ENCODE peak calls at places on chromosome 14, in nine cellular contexts. T is kidney tubule cell; D is mucosa of gallbladder; A is stimulated activated effector memory CD8-positive, alpha-beta T cell treated with anti-CD3 and anti-CD28 coated beads, Interleukin-12 subunit alpha, Interleukin-12 subunit beta, amount 100 ng/mL, for 72 hours; S is cardiac muscle cell; K is pons; Q is RWPE2; B is activated CD4-positive, alpha-beta T cell treated with anti-CD3 and anti-CD28 coated beads, Interleukin-2, amount 10 ng/mL, durations not matched to agents 7 days and 5 days; X is NAMALWA. Z is an unnamed sample.

GRCh38 chr14:100889641-100890040 is 13.9 kb downstream of the RTL1 start:
- DNase-seq in T (no peak), D (no peak), A (no peak), S (no peak), K (no peak), Q (peak), B (no peak), X (no peak), Z (no peak)

GRCh38 chr14:63891148-63891964 is 38.6 kb downstream of the SYNE2 start:
- DNase-seq in T (peak), D (no peak), A (no peak), S (no peak), K (no peak), Q (no peak), B (no peak), X (no peak), Z (no peak)

GRCh38 chr14:58907803-58908202 is 270.0 kb downstream of the DACT1 start:
- DNase-seq in T (peak), D (no peak), A (no peak), S (no peak), K (no peak), Q (no peak), B (no peak), X (no peak), Z (no peak)

GRCh38 chr14:100708349-100709217 is 18.1 kb upstream of the DLK1 start:
- DNase-seq in T (peak), D (peak), A (no peak), S (peak), K (no peak), Q (no peak), B (no peak), X (no peak), Z (no peak)

GRCh38 chr14:91185721-91186120 is 58.8 kb downstream of the GPR68 start:
- DNase-seq in T (no peak), D (no peak), A (no peak), S (no peak), K (no peak), Q (no peak), B (no peak), X (no peak), Z (no peak)

GRCh38 chr14:74647061-74647833 is 35.2 kb upstream of the LTBP2 start:
- DNase-seq in T (no peak), D (no peak), A (no peak), S (no peak), K (no peak), Q (no peak), B (no peak), X (no peak), Z (no peak)

GRCh38 chr14:77023001-77023996 is 5.2 kb downstream of the IRF2BPL start:
- DNase-seq in T (peak), D (peak), A (no peak), S (peak), K (no peak), Q (no peak), B (no peak), X (no peak), Z (no peak)

GRCh38 chr14:68932219-68932618 is 46.9 kb downstream of the ACTN1 start:
- DNase-seq in T (no peak), D (no peak), A (no peak), S (no peak), K (no peak), Q (no peak), B (no peak), X (no peak), Z (no peak)

GRCh38 chr14:105096206-105096875 is 31.1 kb upstream of the GPR132 start:
- DNase-seq in T (no peak), D (no peak), A (no peak), S (no peak), K (no peak), Q (peak), B (no peak), X (no peak), Z (no peak)

GRCh38 chr14:68902357-68902756 is 76.7 kb downstream of the ACTN1 start:
- DNase-seq in T (no peak), D (no peak), A (no peak), S (no peak), K (no peak), Q (no peak), B (no peak), X (no peak), Z (no peak)

GRCh38 chr14:81285250-81285649 is 64.5 kb upstream of the GTF2A1 start:
- DNase-seq in T (no peak), D (no peak), A (no peak), S (no peak), K (no peak), Q (no peak), B (no peak), X (no peak), Z (no peak)

GRCh38 chr14:36238666-36239363 is 62.3 kb upstream of the PTCSC3 start:
- DNase-seq in T (peak), D (no peak), A (no peak), S (no peak), K (no peak), Q (no peak), B (no peak), X (no peak), Z (no peak)

GRCh38 chr14:21098134-21098891 is at the start of gene ZNF219:
- DNase-seq in T (peak), D (peak), A (no peak), S (peak), K (peak), Q (peak), B (peak), X (no peak), Z (no peak)

GRCh38 chr14:33686218-33686617 is 264.7 kb downstream of the EGLN3 start:
- DNase-seq in T (peak), D (no peak), A (no peak), S (no peak), K (no peak), Q (peak), B (no peak), X (no peak), Z (no peak)

GRCh38 chr14:32473476-32473875 is 144.4 kb downstream of the AKAP6 start:
- DNase-seq in T (peak), D (peak), A (no peak), S (no peak), K (peak), Q (peak), B (no peak), X (no peak), Z (no peak)

GRCh38 chr14:20489093-20489994 is 16.0 kb upstream of the RNASE10 start:
- DNase-seq in T (peak), D (no peak), A (no peak), S (no peak), K (no peak), Q (no peak), B (peak), X (no peak), Z (no peak)

GRCh38 chr14:87628129-87628528 is 364.9 kb downstream of the GALC start:
- DNase-seq in T (peak), D (peak), A (no peak), S (peak), K (peak), Q (no peak), B (no peak), X (no peak), Z (no peak)

GRCh38 chr14:56386024-56386423 is 193.6 kb upstream of the TMEM260 start:
- DNase-seq in T (no peak), D (no peak), A (no peak), S (no peak), K (no peak), Q (no peak), B (no peak), X (no peak), Z (no peak)

GRCh38 chr14:22179190-22179589 is 409.8 kb downstream of the DAD1 start:
- DNase-seq in T (peak), D (no peak), A (no peak), S (no peak), K (no peak), Q (no peak), B (no peak), X (no peak), Z (no peak)

GRCh38 chr14:35814371-35815005 is 5.4 kb upstream of the RALGAPA1 start:
- DNase-seq in T (peak), D (peak), A (peak), S (peak), K (peak), Q (no peak), B (peak), X (peak), Z (no peak)

GRCh38 chr14:99346470-99347080 is 74.6 kb upstream of the BCL11B start:
- DNase-seq in T (no peak), D (no peak), A (no peak), S (no peak), K (no peak), Q (peak), B (no peak), X (no peak), Z (no peak)

GRCh38 chr14:94738786-94739185 is 31.1 kb downstream of the GSC start:
- DNase-seq in T (no peak), D (no peak), A (no peak), S (no peak), K (no peak), Q (no peak), B (no peak), X (no peak), Z (no peak)

GRCh38 chr14:79378020-79378419 is 833.3 kb downstream of the DIO2 start:
- DNase-seq in T (no peak), D (no peak), A (no peak), S (no peak), K (no peak), Q (no peak), B (no peak), X (no peak), Z (no peak)

GRCh38 chr14:84708865-84709264 is 821.1 kb upstream of the FLRT2 start:
- DNase-seq in T (no peak), D (no peak), A (no peak), S (no peak), K (no peak), Q (no peak), B (no peak), X (no peak), Z (no peak)

GRCh38 chr14:50410016-50410530 is 13.4 kb upstream of the CDKL1 start:
- DNase-seq in T (no peak), D (no peak), A (no peak), S (no peak), K (no peak), Q (no peak), B (no peak), X (no peak), Z (no peak)

GRCh38 chr14:75088566-75089373 is 19.3 kb downstream of the ZC2HC1C start:
- DNase-seq in T (peak), D (peak), A (no peak), S (peak), K (peak), Q (no peak), B (peak), X (peak), Z (no peak)